ENCODE peak calls at places on chromosomes 4 and X, in ten cellular contexts. J, W, N, F, M, K, E, T, G and V are unnamed samples.

GRCh38 chr4:175435437-175435836 is 376.6 kb downstream of the GPM6A start:
- DNase-seq in T (no peak), G (no peak), K (no peak), F (peak), M (no peak), J (no peak), W (no peak), N (peak), E (no peak), V (no peak)

GRCh38 chr4:118729287-118730286 is 44.4 kb downstream of the METTL14 start:
- DNase-seq in W (no peak), F (no peak), K (no peak), J (no peak), M (no peak), N (no peak), T (no peak), G (no peak), E (no peak), V (peak)

GRCh38 chr4:164949448-164950118 is 27.9 kb downstream of the TRIM61 start:
- DNase-seq in T (no peak), J (no peak), K (no peak), G (no peak), M (no peak), N (peak), W (no peak), F (no peak), E (peak), V (no peak)

GRCh38 chr4:163693776-163694175 is 199.3 kb downstream of the TMA16 start:
- DNase-seq in F (no peak), M (peak), J (no peak), T (no peak), E (no peak), N (no peak), W (no peak), K (no peak), G (no peak), V (peak)

GRCh38 chr4:98663226-98664006 is 5.0 kb upstream of the TSPAN5 start:
- DNase-seq in G (no peak), F (no peak), T (no peak), E (no peak), M (no peak), W (no peak), K (no peak), J (peak), N (no peak), V (peak)

GRCh38 chr4:106690487-106690886 is 321.9 kb upstream of the GIMD1 start:
- DNase-seq in E (no peak), W (no peak), G (no peak), K (no peak), F (no peak), J (no peak), M (peak), T (no peak), N (no peak), V (peak)

GRCh38 chr4:5785806-5786680 is 75.0 kb downstream of the EVC start:
- DNase-seq in E (no peak), F (no peak), M (peak), J (no peak), N (no peak), W (no peak), T (peak), K (no peak), G (no peak), V (peak)

GRCh38 chrX:79366888-79367749 is at the start of gene ITM2A:
- DNase-seq in M (peak), F (no peak), N (peak), E (no peak), G (no peak), W (peak), T (peak), J (peak), K (no peak), V (no peak)

GRCh38 chr4:88007304-88008132 is at the start of gene PKD2:
- DNase-seq in M (peak), K (no peak), F (peak), E (peak), T (peak), J (peak), G (peak), N (peak), W (peak), V (peak)

GRCh38 chr4:58113083-58113482 is 1002.9 kb upstream of the IGFBP7 start:
- DNase-seq in K (no peak), M (no peak), N (no peak), T (no peak), E (no peak), G (no peak), J (no peak), W (no peak), F (no peak), V (no peak)

GRCh38 chrX:6041630-6042029 is 187.0 kb downstream of the NLGN4X start:
- DNase-seq in J (no peak), F (no peak), E (no peak), M (peak), K (no peak), T (no peak), W (no peak), G (no peak), N (no peak), V (peak)

GRCh38 chr4:68271851-68272756 is 26.6 kb upstream of the TMPRSS11B start:
- DNase-seq in F (peak), J (no peak), T (no peak), G (no peak), M (peak), K (peak), W (no peak), E (peak), N (peak), V (peak)

GRCh38 chr4:70671091-70671490 is 4.8 kb upstream of the JCHAIN start:
- DNase-seq in K (no peak), G (no peak), E (no peak), T (no peak), M (no peak), J (no peak), F (no peak), N (no peak), W (no peak), V (no peak)

GRCh38 chr4:37825943-37826281 is 574 bp upstream of the PGM2 start:
- DNase-seq in M (no peak), K (no peak), F (no peak), T (no peak), J (no peak), N (no peak), G (no peak), E (no peak), W (no peak), V (no peak)

GRCh38 chrX:126994011-126994410 is 174.5 kb downstream of the PRR32 start:
- DNase-seq in K (no peak), E (no peak), M (no peak), W (no peak), J (no peak), G (no peak), F (no peak), T (no peak), N (peak), V (no peak)

GRCh38 chr4:169253904-169254303 is 16.9 kb downstream of the SH3RF1 start:
- DNase-seq in M (peak), G (no peak), J (no peak), E (no peak), T (no peak), W (no peak), F (no peak), K (no peak), N (no peak), V (no peak)

GRCh38 chrX:63930140-63930539 is 145.1 kb upstream of the ARHGEF9 start:
- DNase-seq in N (peak), G (no peak), E (no peak), F (no peak), W (no peak), T (no peak), K (no peak), J (no peak), M (peak), V (no peak)

GRCh38 chr4:184548321-184548650 is 73.9 kb upstream of the IRF2 start:
- DNase-seq in M (no peak), W (no peak), G (no peak), N (no peak), E (no peak), F (no peak), T (no peak), J (no peak), K (no peak), V (no peak)

GRCh38 chrX:152658302-152658701 is 20.6 kb downstream of the GABRQ start:
- DNase-seq in K (no peak), F (no peak), N (peak), E (no peak), T (no peak), M (no peak), J (no peak), G (no peak), W (no peak), V (no peak)

GRCh38 chrX:153507484-153508178 is 9.8 kb upstream of the ATP2B3 start:
- DNase-seq in F (peak), J (peak), N (peak), M (peak), K (no peak), W (peak), T (peak), E (peak), G (peak), V (peak)

GRCh38 chrX:17737707-17738001 is 361 bp downstream of the SCML1 start:
- DNase-seq in M (no peak), J (no peak), K (no peak), F (no peak), N (no peak), G (no peak), T (no peak), W (no peak), E (no peak), V (no peak)